ENCODE peak calls at places on chromosomes 5 and 9, in five cellular contexts. N is H1, Z is mesenchymal stem cell, O is H9, E is trophoblast cell. M is an unnamed sample.
A peak's percentile ranks its signal among the peaks of the same experiment; 100 is the strongest.

GRCh38 chr9:92657296-92658094 is 12.4 kb downstream of the IPPK start:
- DNase-seq in N (no peak), Z (peak; percentile 18), O (no peak), E (no peak), M (no peak)

GRCh38 chr5:38753776-38754175 is 92.0 kb upstream of the OSMR start:
- DNase-seq in N (no peak), Z (no peak), O (no peak), E (no peak), M (no peak)

GRCh38 chr5:76990899-76991475 is 38.1 kb downstream of the CRHBP start:
- DNase-seq in N (no peak), Z (no peak), O (no peak), E (no peak), M (no peak)

GRCh38 chr5:34736445-34737119 is 80.5 kb downstream of the RAI14 start:
- DNase-seq in N (peak; percentile 31), Z (peak; percentile 84), O (peak; percentile 62), E (peak; percentile 96), M (no peak)

GRCh38 chr9:100561256-100561655 is 16.6 kb upstream of the CAVIN4 start:
- DNase-seq in N (no peak), Z (peak; percentile 61), O (no peak), E (no peak), M (no peak)

GRCh38 chr5:65128226-65128625 is 353.5 kb downstream of the ADAMTS6 start:
- DNase-seq in N (no peak), Z (peak; percentile 74), O (no peak), E (no peak), M (no peak)

GRCh38 chr9:70130266-70130665 is 86.6 kb downstream of the MAMDC2 start:
- DNase-seq in N (no peak), Z (no peak), O (no peak), E (peak; percentile 88), M (no peak)

GRCh38 chr5:38590846-38591245 is 34.4 kb upstream of the LIFR start:
- DNase-seq in N (no peak), Z (no peak), O (no peak), E (peak; percentile 74), M (no peak)

GRCh38 chr9:113011911-113012381 is at the start of gene ZNF883:
- DNase-seq in N (peak; percentile 33), Z (peak; percentile 46), O (peak; percentile 82), E (peak; percentile 1), M (peak; percentile 48)

GRCh38 chr5:176441921-176442323 is 6.3 kb upstream of the FAF2 start:
- DNase-seq in N (no peak), Z (peak; percentile 73), O (no peak), E (no peak), M (no peak)

GRCh38 chr9:108551030-108551964 is 304.5 kb downstream of the ACTL7B start:
- DNase-seq in N (no peak), Z (peak; percentile 83), O (no peak), E (peak; percentile 48), M (no peak)

GRCh38 chr5:139740138-139740992 is 55.2 kb upstream of the PSD2 start:
- DNase-seq in N (no peak), Z (no peak), O (no peak), E (no peak), M (no peak)

GRCh38 chr9:38108326-38108725 is 39.3 kb upstream of the SHB start:
- DNase-seq in N (no peak), Z (no peak), O (no peak), E (no peak), M (no peak)

GRCh38 chr9:135878528-135879236 is 28.7 kb downstream of the CAMSAP1 start:
- DNase-seq in N (no peak), Z (no peak), O (no peak), E (peak; percentile 29), M (no peak)

GRCh38 chr9:98569070-98569469 is 139.7 kb downstream of the GABBR2 start:
- DNase-seq in N (no peak), Z (no peak), O (no peak), E (no peak), M (no peak)

GRCh38 chr9:6576930-6577329 is 68.6 kb downstream of the GLDC start:
- DNase-seq in N (no peak), Z (no peak), O (no peak), E (no peak), M (no peak)

GRCh38 chr9:2466703-2467102 is 154.9 kb upstream of the VLDLR start:
- DNase-seq in N (no peak), Z (no peak), O (no peak), E (peak; percentile 61), M (no peak)

GRCh38 chr5:157230610-157231009 is 35.3 kb upstream of the CYFIP2 start:
- DNase-seq in N (no peak), Z (no peak), O (no peak), E (no peak), M (no peak)
- H2BK12ac ChIP-seq in N (no peak overlapping the region), Z (no peak overlapping the region), O (no peak overlapping the region), E (no peak overlapping the region), M (no peak overlapping the region)

DNA sequence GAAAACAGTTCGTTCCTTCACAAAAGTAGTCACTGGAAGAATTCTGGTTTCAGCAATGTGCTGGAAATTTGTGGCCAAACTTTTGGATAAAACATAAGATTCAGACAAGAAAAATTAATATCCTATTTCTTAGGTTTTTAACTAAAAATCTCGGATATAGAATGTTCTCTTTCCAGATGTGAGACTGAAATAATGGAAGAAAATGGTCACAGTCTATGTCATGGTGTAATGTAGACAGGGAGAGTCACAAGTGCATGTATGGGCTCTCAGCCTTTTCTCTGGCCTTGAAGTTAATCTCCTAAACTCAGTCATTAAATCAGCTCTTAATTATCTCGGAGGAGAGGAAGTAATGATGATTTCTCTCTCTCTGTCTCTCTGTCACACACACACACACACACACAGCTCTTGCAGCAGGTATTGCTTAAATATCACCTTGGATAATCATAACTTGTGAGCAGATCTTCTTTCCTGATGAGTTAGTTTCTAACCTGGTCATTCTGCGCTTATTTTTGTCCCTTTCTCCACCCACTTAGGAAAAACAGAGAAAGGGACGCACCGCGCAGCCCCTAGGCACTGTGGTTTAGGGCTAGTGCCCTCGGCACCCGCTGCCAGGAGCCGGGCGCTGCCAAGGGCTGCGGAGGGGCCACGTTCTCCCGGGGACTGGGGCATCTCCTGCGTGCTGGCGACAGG is 672 bp upstream of the ITGA2 start:
- DNase-seq in N (no peak), Z (no peak), O (no peak), E (no peak), M (no peak)
- H3K4me1 ChIP-seq in N (no peaks in the 10 kb centered on the region), Z (peaks cover 9% of the 10 kb centered on the region), O (no peaks in the 10 kb centered on the region), E (peaks cover 10% of the 10 kb centered on the region), M (no peaks in the 10 kb centered on the region)

GRCh38 chr5:169803077-169803981 is 166.3 kb downstream of the DOCK2 start:
- DNase-seq in N (no peak), Z (peak; percentile 99), O (no peak), E (peak; percentile 95), M (no peak)
- H3K27ac ChIP-seq in N (no peak overlapping the region), Z (no peak overlapping the region), O (no peak overlapping the region), E (no peak overlapping the region), M (no peak overlapping the region)

GRCh38 chr5:179697108-179697507 is 1.7 kb upstream of the CANX start:
- DNase-seq in N (no peak), Z (no peak), O (no peak), E (no peak), M (no peak)
- H2BK12ac ChIP-seq in N (peak overlapping the region; percentile 13), Z (no peak overlapping the region), O (no peak overlapping the region), E (no peak overlapping the region), M (no peak overlapping the region)

DNA sequence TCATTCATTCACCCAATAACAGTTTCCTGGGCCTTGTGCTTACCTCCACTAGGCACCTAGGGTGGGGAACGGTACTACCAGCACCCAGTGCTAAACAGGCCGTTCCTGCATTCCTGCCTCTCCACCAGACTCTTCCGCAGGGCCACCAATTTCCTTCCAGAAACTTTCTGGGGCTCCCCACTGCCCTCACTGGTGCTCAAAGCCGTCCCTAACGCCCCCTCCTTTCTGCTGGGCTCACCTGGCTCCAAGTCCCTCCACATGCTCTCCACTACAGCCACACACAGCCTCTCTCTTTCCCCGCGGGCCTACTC is 1.4 kb downstream of the PHF19 start:
- DNase-seq in N (no peak), Z (no peak), O (no peak), E (no peak), M (no peak)
- H3K4me1 ChIP-seq in N (peaks cover 23% of the 10 kb centered on the region), Z (peaks cover 27% of the 10 kb centered on the region), O (peaks cover 10% of the 10 kb centered on the region), E (peaks cover 3% of the 10 kb centered on the region), M (peaks cover 11% of the 10 kb centered on the region)

GRCh38 chr5:142821027-142821732 is 51.0 kb downstream of the ARHGAP26 start:
- DNase-seq in N (no peak), Z (no peak), O (no peak), E (peak; percentile 60), M (no peak)

GRCh38 chr5:142820447-142820846 is 50.3 kb downstream of the ARHGAP26 start:
- DNase-seq in N (no peak), Z (no peak), O (no peak), E (no peak), M (no peak)

GRCh38 chr5:142823176-142823575 is 53.0 kb downstream of the ARHGAP26 start:
- DNase-seq in N (no peak), Z (no peak), O (no peak), E (no peak), M (no peak)

GRCh38 chr5:142819816-142820215 is 49.6 kb downstream of the ARHGAP26 start:
- DNase-seq in N (no peak), Z (no peak), O (no peak), E (peak; percentile 30), M (no peak)

DNA sequence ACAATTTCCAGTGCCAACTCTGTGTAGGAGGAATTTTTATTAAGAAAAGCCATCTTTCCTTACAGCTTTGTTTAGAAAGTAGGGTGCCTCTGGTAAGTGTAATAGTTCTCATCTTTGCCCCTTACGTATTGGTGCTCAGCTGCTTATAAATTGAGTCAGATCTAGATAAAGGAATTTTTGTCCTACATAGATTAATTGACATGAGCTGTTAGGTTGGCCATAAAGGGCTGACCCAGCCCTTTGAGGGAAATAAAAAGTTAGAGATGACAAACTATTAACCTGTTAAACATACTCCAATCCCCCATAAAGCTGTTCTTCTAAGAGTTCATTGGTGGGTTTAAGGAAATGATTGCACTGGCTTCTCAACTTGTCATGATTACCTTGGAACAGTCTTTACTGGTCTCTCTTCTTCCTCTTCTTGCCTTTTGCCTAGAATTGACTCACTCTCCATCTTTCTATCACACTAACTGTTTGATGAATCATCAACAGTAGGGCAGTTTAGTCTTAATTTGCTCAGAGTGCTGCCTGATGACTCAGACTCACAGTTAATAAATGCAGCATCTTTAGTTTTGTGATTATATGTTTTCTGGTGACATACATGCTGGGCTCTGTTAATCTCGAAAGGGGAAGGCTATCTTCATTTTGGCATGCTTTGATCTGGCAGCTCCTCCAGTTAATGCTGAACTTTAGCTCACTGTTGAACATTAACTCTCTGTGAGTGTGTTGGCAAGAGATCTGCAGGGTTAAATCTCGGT is 51.7 kb downstream of the ARHGAP26 start:
- DNase-seq in N (no peak), Z (peak; percentile 82), O (no peak), E (peak; percentile 84), M (no peak)
- H3K27ac ChIP-seq in N (no peak overlapping the region), Z (peak overlapping the region; percentile 83), O (no peak overlapping the region), E (no peak overlapping the region), M (no peak overlapping the region)

DNA sequence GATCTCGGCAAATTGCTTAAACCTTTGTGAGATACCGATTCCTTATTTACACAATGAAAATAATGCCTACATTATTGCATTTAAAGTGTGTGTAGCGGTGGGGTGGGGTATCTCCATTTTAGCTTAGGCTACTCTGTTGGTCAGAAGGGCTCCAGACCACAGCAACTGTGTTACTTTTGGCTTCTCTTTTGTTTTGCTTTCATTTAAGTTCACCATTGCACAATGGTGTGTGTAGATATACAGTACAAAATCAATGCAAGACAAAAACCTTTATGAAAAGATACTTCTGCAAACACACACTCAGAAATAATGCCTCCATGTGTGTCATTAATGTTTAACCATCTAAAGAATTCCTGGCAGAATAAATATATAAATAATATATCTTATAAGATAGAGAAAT is 279.4 kb downstream of the FBXL17 start:
- DNase-seq in N (no peak), Z (no peak), O (no peak), E (no peak), M (no peak)
- H2BK12ac ChIP-seq in N (no peak overlapping the region), Z (no peak overlapping the region), O (no peak overlapping the region), E (no peak overlapping the region), M (no peak overlapping the region)